ENCODE peak calls at places on chromosomes 5 and 9, in six cellular contexts. D, R, G, O, I and E are unnamed samples.

GRCh38 chr9:127522727-127523126 is 71.4 kb downstream of the LRSAM1 start:
- DNase-seq in D (peak), R (peak), G (no peak), O (no peak), I (no peak), E (peak)

GRCh38 chr9:93072383-93072795 is 13.9 kb downstream of the SUSD3 start:
- DNase-seq in D (no peak), R (peak), G (no peak), O (no peak), I (no peak), E (no peak)

GRCh38 chr5:44568519-44568918 is 179.3 kb upstream of the FGF10 start:
- DNase-seq in D (no peak), R (no peak), G (no peak), O (no peak), I (no peak), E (no peak)

GRCh38 chr5:141758316-141758965 is 76.4 kb upstream of the ARAP3 start:
- DNase-seq in D (no peak), R (no peak), G (no peak), O (no peak), I (no peak), E (no peak)

GRCh38 chr9:27771803-27772545 is 198.7 kb upstream of the C9orf72 start:
- DNase-seq in D (no peak), R (no peak), G (no peak), O (no peak), I (no peak), E (no peak)

GRCh38 chr9:84667571-84668203 is 1.8 kb upstream of the NTRK2 start:
- DNase-seq in D (no peak), R (no peak), G (no peak), O (no peak), I (no peak), E (no peak)

GRCh38 chr9:125106285-125106893 is 36.9 kb downstream of the SCAI start:
- DNase-seq in D (no peak), R (no peak), G (no peak), O (no peak), I (no peak), E (no peak)

GRCh38 chr5:95761771-95762680 is 30.9 kb downstream of the RHOBTB3 start:
- DNase-seq in D (no peak), R (no peak), G (no peak), O (no peak), I (no peak), E (no peak)

GRCh38 chr9:98219794-98220370 is 27.4 kb upstream of the CORO2A start:
- DNase-seq in D (no peak), R (no peak), G (no peak), O (peak), I (no peak), E (no peak)

GRCh38 chr5:79628811-79629210 is 16.6 kb downstream of the TENT2 start:
- DNase-seq in D (no peak), R (no peak), G (no peak), O (no peak), I (no peak), E (no peak)

GRCh38 chr5:166436857-166437256 is 1854.6 kb upstream of the WWC1 start:
- DNase-seq in D (no peak), R (no peak), G (no peak), O (no peak), I (no peak), E (no peak)

GRCh38 chr5:53355316-53355715 is 125.1 kb upstream of the FST start:
- DNase-seq in D (no peak), R (no peak), G (no peak), O (no peak), I (no peak), E (no peak)

GRCh38 chr9:136044207-136044970 is 50.7 kb downstream of the NACC2 start:
- DNase-seq in D (no peak), R (no peak), G (no peak), O (no peak), I (peak), E (no peak)

GRCh38 chr5:155406815-155407214 is 393.3 kb downstream of the KIF4B start:
- DNase-seq in D (no peak), R (no peak), G (no peak), O (no peak), I (no peak), E (no peak)

GRCh38 chr5:122507581-122507980 is 195.5 kb downstream of the SNCAIP start:
- DNase-seq in D (no peak), R (no peak), G (no peak), O (no peak), I (no peak), E (no peak)

GRCh38 chr9:69035438-69036316 is at the start of gene FXN:
- DNase-seq in D (peak), R (peak), G (no peak), O (peak), I (peak), E (peak)

GRCh38 chr9:136012651-136013050 is 51.5 kb upstream of the UBAC1 start:
- DNase-seq in D (peak), R (no peak), G (no peak), O (peak), I (no peak), E (no peak)

GRCh38 chr5:129322968-129323367 is 137.1 kb upstream of the ADAMTS19 start:
- DNase-seq in D (no peak), R (no peak), G (no peak), O (no peak), I (no peak), E (no peak)

GRCh38 chr5:102762828-102763227 is 7.7 kb downstream of the PAM start:
- DNase-seq in D (no peak), R (no peak), G (no peak), O (no peak), I (no peak), E (no peak)

GRCh38 chr9:121958530-121958929 is 134.6 kb downstream of the TTLL11 start:
- DNase-seq in D (no peak), R (no peak), G (no peak), O (no peak), I (no peak), E (no peak)

GRCh38 chr9:120996409-120996808 is 53.7 kb downstream of the C5 start:
- DNase-seq in D (no peak), R (no peak), G (no peak), O (no peak), I (no peak), E (no peak)

GRCh38 chr9:4750021-4750673 is 9.1 kb upstream of the AK3 start:
- DNase-seq in D (no peak), R (no peak), G (no peak), O (no peak), I (no peak), E (no peak)

GRCh38 chr5:67998709-67999251 is 216.8 kb upstream of the PIK3R1 start:
- DNase-seq in D (no peak), R (peak), G (peak), O (no peak), I (peak), E (peak)

GRCh38 chr5:97554992-97555981 is 372.2 kb upstream of the RIOK2 start:
- DNase-seq in D (no peak), R (no peak), G (no peak), O (no peak), I (no peak), E (no peak)

GRCh38 chr9:72880821-72881220 is 72.0 kb downstream of the ALDH1A1 start:
- DNase-seq in D (no peak), R (no peak), G (no peak), O (no peak), I (no peak), E (no peak)

GRCh38 chr5:126354012-126354856 is 69.0 kb upstream of the GRAMD2B start:
- DNase-seq in D (no peak), R (no peak), G (no peak), O (no peak), I (no peak), E (no peak)

GRCh38 chr5:139177809-139178581 is 20.2 kb downstream of the SIL1 start:
- DNase-seq in D (peak), R (no peak), G (no peak), O (peak), I (no peak), E (no peak)

GRCh38 chr9:84404095-84404686 is 63.6 kb upstream of the SLC28A3 start:
- DNase-seq in D (no peak), R (no peak), G (no peak), O (no peak), I (no peak), E (peak)

GRCh38 chr9:93655621-93656425 is 79.4 kb downstream of the PHF2 start:
- DNase-seq in D (no peak), R (peak), G (no peak), O (peak), I (peak), E (peak)

GRCh38 chr9:706606-707451 is 134.7 kb upstream of the DMRT1 start:
- DNase-seq in D (peak), R (peak), G (peak), O (peak), I (peak), E (peak)

GRCh38 chr9:708556-709432 is 132.7 kb upstream of the DMRT1 start:
- DNase-seq in D (no peak), R (no peak), G (no peak), O (no peak), I (no peak), E (peak)

GRCh38 chr9:706073-706472 is 135.4 kb upstream of the DMRT1 start:
- DNase-seq in D (no peak), R (no peak), G (no peak), O (no peak), I (no peak), E (no peak)

GRCh38 chr9:710951-711745 is 130.3 kb upstream of the DMRT1 start:
- DNase-seq in D (no peak), R (no peak), G (no peak), O (no peak), I (no peak), E (peak)

GRCh38 chr9:708182-708555 is 133.3 kb upstream of the DMRT1 start:
- DNase-seq in D (no peak), R (no peak), G (no peak), O (no peak), I (no peak), E (peak)
- H3K4me3 ChIP-seq in D (peak), R (no peak), G (peak), O (peak), I (peak), E (peak)

GRCh38 chr5:20230010-20230409 is 242.0 kb upstream of the CDH18 start:
- DNase-seq in D (no peak), R (no peak), G (no peak), O (no peak), I (no peak), E (no peak)

GRCh38 chr5:20231040-20231439 is 243.0 kb upstream of the CDH18 start:
- DNase-seq in D (no peak), R (no peak), G (no peak), O (no peak), I (no peak), E (no peak)

GRCh38 chr5:20224046-20224445 is 236.0 kb upstream of the CDH18 start:
- DNase-seq in D (no peak), R (no peak), G (no peak), O (no peak), I (no peak), E (no peak)

GRCh38 chr5:20223451-20223850 is 235.5 kb upstream of the CDH18 start:
- DNase-seq in D (no peak), R (no peak), G (no peak), O (no peak), I (no peak), E (no peak)

DNA sequence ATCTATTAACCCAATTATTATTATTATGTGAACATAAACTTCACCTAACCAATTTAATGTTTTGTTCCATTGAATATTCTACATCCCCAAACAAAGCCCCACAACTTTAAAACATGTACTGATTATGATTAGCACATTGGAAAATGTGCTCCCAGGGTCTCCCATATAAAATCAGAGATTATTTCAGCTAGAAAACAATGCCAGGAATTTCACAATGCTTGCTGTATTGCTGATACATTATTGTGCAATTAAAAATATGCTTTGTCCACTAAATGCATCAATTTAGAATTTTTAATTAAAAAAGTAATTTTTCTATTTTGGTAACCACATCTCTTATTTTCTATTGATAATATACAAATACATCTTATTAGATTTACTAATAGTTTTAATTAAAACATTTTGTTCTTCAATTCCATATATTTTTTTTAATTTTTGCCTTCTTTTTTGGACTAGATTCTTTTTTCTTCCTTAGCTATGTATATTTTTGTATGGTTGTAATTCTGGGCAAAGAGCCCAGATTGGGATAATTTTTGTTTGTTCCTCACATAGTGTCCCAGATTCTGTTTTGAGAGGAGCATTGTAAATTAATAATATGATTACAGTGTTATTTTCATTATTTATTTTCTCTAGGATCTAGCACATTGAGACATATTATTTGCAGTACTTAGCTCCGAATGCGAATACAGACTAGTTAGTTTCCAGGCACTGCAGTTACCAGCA is 241.4 kb upstream of the CDH18 start:
- DNase-seq in D (no peak), R (no peak), G (no peak), O (no peak), I (no peak), E (no peak)
- H3K27ac ChIP-seq in D (no peak), R (no peak), G (no peak), O (no peak), I (no peak), E (no peak)

GRCh38 chr5:151739395-151739794 is 19.0 kb downstream of the ATOX1 start:
- DNase-seq in D (no peak), R (no peak), G (no peak), O (no peak), I (no peak), E (no peak)

GRCh38 chr5:151740336-151740942 is 18.0 kb downstream of the ATOX1 start:
- DNase-seq in D (no peak), R (no peak), G (no peak), O (peak), I (peak), E (peak)

GRCh38 chr5:151741678-151742423 is 16.6 kb downstream of the ATOX1 start:
- DNase-seq in D (no peak), R (no peak), G (no peak), O (no peak), I (no peak), E (no peak)

GRCh38 chr5:151739939-151740335 is 18.5 kb downstream of the ATOX1 start:
- DNase-seq in D (no peak), R (no peak), G (no peak), O (no peak), I (no peak), E (no peak)

DNA sequence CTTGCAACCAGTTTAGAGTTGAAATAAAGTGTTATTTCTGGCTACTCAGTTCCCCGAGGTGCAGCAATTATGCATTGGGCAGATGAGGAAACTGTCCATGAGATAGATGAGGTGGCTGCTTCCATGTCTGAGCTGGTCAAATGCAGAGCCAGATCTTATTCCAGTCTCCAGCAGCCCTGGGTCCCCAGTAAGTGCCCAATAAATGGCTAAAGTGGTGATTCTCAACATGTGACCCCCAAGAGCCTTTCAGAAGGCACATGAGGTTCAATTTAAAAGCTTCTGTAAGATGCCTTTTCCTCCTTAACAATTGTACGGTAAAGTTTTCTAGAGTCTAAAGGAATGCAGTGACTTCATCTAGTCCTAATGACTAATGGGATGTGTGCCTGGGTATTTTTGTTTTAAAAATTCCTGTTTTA is 17.5 kb downstream of the ATOX1 start:
- DNase-seq in D (no peak), R (no peak), G (no peak), O (no peak), I (no peak), E (no peak)
- TF ChIP-seq CTCF in D (no peak), R (no peak), G (no peak), O (no peak), I (no peak), E (no peak)

DNA sequence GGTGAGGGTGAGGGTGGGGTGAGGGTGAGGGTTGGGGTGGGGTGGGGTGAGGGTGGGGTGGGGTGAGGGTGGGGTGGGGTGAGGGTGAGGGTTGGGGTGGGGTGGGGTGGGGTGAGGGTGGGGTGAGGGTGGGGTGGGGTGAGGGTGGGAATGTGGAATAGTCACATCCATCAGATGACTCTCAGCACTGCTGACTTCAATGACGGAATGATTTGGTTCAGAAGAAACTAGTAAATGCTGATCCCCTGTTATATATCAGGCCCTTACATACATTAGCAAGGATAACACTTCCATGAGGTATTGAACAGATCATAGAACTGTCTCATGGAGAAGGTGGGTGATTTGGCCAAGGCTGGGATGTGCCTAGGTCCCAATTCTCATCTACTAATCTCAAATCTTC is 24.5 kb upstream of the C5orf47 start:
- DNase-seq in D (no peak), R (no peak), G (no peak), O (no peak), I (no peak), E (no peak)
- H3K4me3 ChIP-seq in D (no peak), R (no peak), G (no peak), O (no peak), I (peak), E (no peak)